ENCODE peak calls at places on chromosomes 13 and 19, in six cellular contexts. F is testis, K is HCT116, H is stomach, D is IMR-90, E is transverse colon. S is an unnamed sample.

GRCh38 chr19:15330801-15331418 is 1.4 kb downstream of the BRD4 start:
- DNase-seq in F (peak), K (no peak), H (no peak), D (peak), E (peak), S (peak)

GRCh38 chr13:77810891-77811290 is 107.7 kb downstream of the EDNRB start:
- DNase-seq in F (no peak), K (no peak), H (no peak), D (no peak), E (no peak), S (no peak)

GRCh38 chr19:14758816-14759215 is 19.5 kb downstream of the ADGRE2 start:
- DNase-seq in F (no peak), K (no peak), H (no peak), D (no peak), E (no peak), S (no peak)

GRCh38 chr19:35249848-35250711 is 1.3 kb downstream of the LSR start:
- DNase-seq in F (no peak), K (no peak), H (no peak), D (no peak), E (no peak), S (no peak)

GRCh38 chr13:45372189-45373115 is 31.5 kb upstream of the TPT1 start:
- DNase-seq in F (no peak), K (no peak), H (no peak), D (peak), E (no peak), S (no peak)

GRCh38 chr13:44432595-44432994 is 59.0 kb downstream of the SERP2 start:
- DNase-seq in F (no peak), K (no peak), H (no peak), D (peak), E (no peak), S (no peak)

GRCh38 chr19:42268704-42269517 is at the start of gene CIC:
- DNase-seq in F (peak), K (peak), H (peak), D (peak), E (peak), S (peak)

GRCh38 chr19:45782162-45782623 is at the start of gene DMPK:
- DNase-seq in F (peak), K (no peak), H (no peak), D (no peak), E (no peak), S (no peak)

GRCh38 chr13:31901985-31902384 is 129.6 kb upstream of the FRY start:
- DNase-seq in F (no peak), K (no peak), H (no peak), D (no peak), E (no peak), S (no peak)

GRCh38 chr13:23888658-23889597 is at the start of gene MIPEP:
- DNase-seq in F (peak), K (peak), H (peak), D (peak), E (peak), S (peak)
- TF ChIP-seq CTCF in F (peak), K (peak), H (peak), D (peak), E (peak), S (peak)

GRCh38 chr19:10230904-10231623 is at the start of gene S1PR2:
- DNase-seq in F (peak), K (peak), H (peak), D (peak), E (peak), S (peak)
- TF ChIP-seq POLR2A in F (no peak), K (no peak), H (no peak), D (peak), E (peak), S (peak)

DNA sequence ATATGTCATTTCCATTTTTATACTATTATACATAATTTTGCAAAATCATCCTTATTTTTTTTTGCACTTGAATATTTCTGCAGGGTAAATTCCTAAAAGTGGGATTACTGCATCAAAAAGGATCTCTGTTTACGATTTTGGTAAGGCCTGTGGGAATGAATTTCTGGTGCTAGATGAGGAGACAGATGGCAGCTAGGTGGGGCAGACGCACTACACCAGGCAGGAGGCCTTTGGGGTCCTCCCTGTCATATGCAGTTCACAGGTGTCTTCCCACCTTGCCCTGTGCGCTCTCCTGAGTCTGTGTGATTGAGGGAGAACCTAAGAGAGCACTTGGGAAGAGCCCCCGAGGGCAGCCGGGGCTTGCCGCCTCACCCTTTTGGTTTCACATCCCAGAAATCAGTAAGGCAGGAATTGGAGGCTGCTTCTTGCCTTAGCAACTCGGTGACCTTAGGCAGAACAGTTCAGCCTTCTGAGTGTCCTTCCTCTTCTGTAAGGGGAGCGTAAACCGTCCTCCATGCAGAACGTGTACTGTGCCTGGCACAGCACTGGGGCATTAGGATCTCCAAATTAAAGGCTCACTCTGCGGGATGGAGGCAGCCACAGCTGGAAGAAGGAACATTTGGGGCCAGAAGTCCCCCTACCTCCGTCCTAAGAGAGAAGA is 13.5 kb upstream of the GJB2 start:
- DNase-seq in F (no peak), K (no peak), H (no peak), D (no peak), E (no peak), S (no peak)
- TF ChIP-seq CTCF in F (no peak), K (no peak), H (no peak), D (no peak), E (no peak), S (no peak)

DNA sequence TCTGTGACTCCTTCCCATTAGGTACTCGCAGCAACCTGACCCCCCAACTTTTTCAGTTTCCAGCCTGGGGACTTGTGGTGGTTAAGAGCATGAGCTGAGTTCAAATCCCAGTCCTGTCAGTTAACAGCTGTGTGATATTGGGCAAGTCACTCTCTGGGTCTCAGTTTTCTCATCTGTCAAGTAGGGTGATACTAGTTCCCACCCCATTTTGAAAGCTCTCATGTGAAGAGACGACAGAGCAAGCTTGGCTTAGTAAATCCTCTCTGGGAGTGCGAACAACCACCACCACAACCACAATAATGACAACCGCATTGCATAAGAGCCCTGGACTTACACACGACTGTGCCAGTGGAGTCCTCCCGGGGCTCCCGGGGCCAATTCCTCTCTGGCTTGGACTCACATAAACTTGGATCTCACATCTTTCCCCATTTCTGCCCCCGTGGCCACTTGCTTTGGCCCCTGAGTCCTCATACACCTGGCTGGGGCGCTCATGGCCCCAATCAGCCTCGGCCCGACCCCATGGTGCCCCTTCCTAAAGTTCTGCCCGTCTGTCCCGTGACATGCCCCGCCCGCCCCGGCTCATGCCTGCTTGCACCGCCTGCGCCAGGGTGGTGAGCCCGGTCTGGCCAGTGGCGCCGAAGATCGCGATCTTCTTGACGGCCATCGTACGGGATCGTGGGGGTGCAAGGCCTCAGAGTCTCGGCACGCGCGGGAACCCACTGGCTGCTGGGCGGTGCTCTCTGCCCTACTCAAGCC is at the start of gene BLVRB:
- DNase-seq in F (no peak), K (no peak), H (no peak), D (peak), E (peak), S (peak)
- TF ChIP-seq POLR2A in F (peak), K (no peak), H (no peak), D (no peak), E (peak), S (peak)

GRCh38 chr19:41226053-41226873 is 7.2 kb downstream of the AXL start:
- DNase-seq in F (peak), K (peak), H (peak), D (peak), E (peak), S (peak)
- TF ChIP-seq CTCF in F (no peak), K (no peak), H (peak), D (no peak), E (no peak), S (no peak)

GRCh38 chr19:1249298-1249989 is 1.1 kb downstream of the MIDN start:
- DNase-seq in F (peak), K (peak), H (peak), D (peak), E (peak), S (peak)
- TF ChIP-seq POLR2A in F (peak), K (peak), H (no peak), D (peak), E (peak), S (peak)

DNA sequence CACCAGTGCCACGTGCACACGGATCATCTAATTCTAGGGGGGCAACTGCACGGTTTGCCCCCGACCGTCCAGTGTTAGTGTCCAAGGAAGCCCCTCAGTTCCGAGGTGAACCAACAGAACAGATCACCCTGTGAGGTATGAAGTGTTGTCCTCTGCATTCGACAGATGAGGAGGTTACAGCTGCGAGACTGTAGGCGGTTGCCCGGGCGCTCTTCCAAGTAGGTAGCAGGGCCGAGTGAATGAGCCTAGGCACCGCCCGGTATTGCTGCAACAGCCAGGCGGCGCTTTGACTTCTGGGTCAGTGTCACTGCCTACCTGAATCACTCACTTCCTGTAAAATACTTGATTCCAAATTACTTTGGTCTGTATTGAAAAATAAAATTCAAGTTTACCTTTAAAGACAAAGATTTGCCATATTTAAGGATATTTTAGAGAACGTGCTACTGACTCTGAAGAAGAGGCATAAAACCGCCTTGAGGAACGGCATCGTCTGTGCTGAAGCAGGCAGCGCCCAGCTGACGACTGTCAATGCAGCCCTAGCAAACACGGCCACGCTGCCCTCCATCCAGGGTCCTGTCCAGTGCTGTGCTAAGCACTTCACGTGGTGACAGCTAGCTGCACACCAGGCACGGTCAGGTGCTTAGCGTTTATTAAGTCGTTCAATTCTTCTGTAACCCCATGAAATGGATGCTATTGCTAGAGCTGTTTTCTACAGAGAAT is 19.3 kb upstream of the RASA3 start:
- DNase-seq in F (no peak), K (peak), H (peak), D (no peak), E (peak), S (peak)
- TF ChIP-seq CTCF in F (no peak), K (peak), H (no peak), D (no peak), E (peak), S (no peak)

GRCh38 chr19:52370341-52370710 is 603 bp downstream of the ZNF880 start:
- DNase-seq in F (no peak), K (no peak), H (no peak), D (no peak), E (no peak), S (no peak)

GRCh38 chr19:52366414-52366824 is 3.3 kb upstream of the ZNF880 start:
- DNase-seq in F (no peak), K (no peak), H (no peak), D (no peak), E (no peak), S (no peak)

GRCh38 chr19:52369463-52370340 is at the start of gene ZNF880:
- DNase-seq in F (peak), K (no peak), H (peak), D (peak), E (peak), S (no peak)
- TF ChIP-seq POLR2A in F (no peak), K (no peak), H (no peak), D (peak), E (peak), S (no peak)

GRCh38 chr19:51407631-51408131 is 9.8 kb downstream of the SIGLEC10 start:
- DNase-seq in F (peak), K (peak), H (peak), D (peak), E (peak), S (peak)
- TF ChIP-seq CTCF in F (peak), K (peak), H (peak), D (peak), E (peak), S (no peak)

DNA sequence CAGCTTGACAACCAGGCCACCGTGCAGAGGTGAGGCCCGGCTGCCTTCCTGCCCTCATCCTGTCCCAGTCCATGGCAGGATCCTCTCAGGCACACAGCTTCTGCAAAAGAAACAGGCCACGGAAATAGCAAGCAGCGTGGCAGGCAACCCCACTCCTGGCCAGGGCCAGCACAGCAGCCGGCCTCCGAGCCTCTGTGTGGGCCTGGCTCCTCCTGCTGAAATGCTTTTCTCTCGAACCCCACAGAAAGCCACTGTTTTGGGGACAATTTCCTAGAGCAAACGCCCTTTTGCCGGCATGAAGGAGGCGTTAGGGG is 39.5 kb upstream of the F7 start:
- DNase-seq in F (no peak), K (no peak), H (no peak), D (no peak), E (no peak), S (no peak)
- TF ChIP-seq POLR2A in F (no peak), K (no peak), H (no peak), D (no peak), E (no peak), S (no peak)